ENCODE peak calls at places on chromosomes 7 and 10, in ten cellular contexts. W is astrocyte of the hippocampus, P is activated T-cell treated with anti-CD3 and anti-CD28 coated beads for 48 hours, R is uterus, M is AG10803, F is NCI-H524 treated with DMSO at 0.1 percent for 48 hours, Q is AG08395, U is NCI-H82, E is hypothalamus, Y is colonic mucosa. J is an unnamed sample.

GRCh38 chr7:159118220-159118595 is 26.5 kb downstream of the VIPR2 start:
- DNase-seq in Y (no peak), E (no peak), P (no peak), W (no peak), Q (no peak), U (no peak), R (peak), F (no peak), M (no peak), J (peak)

GRCh38 chr10:17256627-17257026 is 28.6 kb downstream of the VIM start:
- DNase-seq in E (no peak), M (no peak), P (no peak), W (peak), U (no peak), F (no peak), Q (no peak), R (no peak), Y (no peak), J (no peak)

GRCh38 chr7:142412551-142413193 is 154.8 kb upstream of the PRSS58 start:
- DNase-seq in P (peak), M (peak), Y (peak), E (no peak), F (no peak), R (no peak), U (peak), W (peak), Q (peak), J (no peak)

GRCh38 chr10:118173326-118173725 is 126.6 kb upstream of the RAB11FIP2 start:
- DNase-seq in P (no peak), R (no peak), F (no peak), U (no peak), W (no peak), Y (no peak), Q (peak), E (no peak), M (peak), J (no peak)

GRCh38 chr10:128091636-128092210 is 34.5 kb downstream of the MKI67 start:
- DNase-seq in Y (no peak), M (no peak), E (no peak), Q (no peak), P (no peak), W (no peak), R (no peak), U (peak), F (no peak), J (no peak)

GRCh38 chr10:72321248-72322029 is 33.3 kb downstream of the DNAJB12 start:
- DNase-seq in P (no peak), Q (no peak), U (peak), E (no peak), M (no peak), W (no peak), F (no peak), R (no peak), Y (no peak), J (peak)

GRCh38 chr7:44060091-44060947 is 5.0 kb downstream of the PGAM2 start:
- DNase-seq in Q (no peak), E (no peak), R (no peak), M (no peak), W (no peak), P (no peak), Y (no peak), F (no peak), U (no peak), J (peak)

GRCh38 chr7:158174947-158175346 is 412.7 kb downstream of the PTPRN2 start:
- DNase-seq in R (no peak), E (no peak), F (no peak), Y (no peak), W (no peak), U (no peak), Q (no peak), P (no peak), M (no peak), J (no peak)

GRCh38 chr10:34861293-34862004 is 46.4 kb upstream of the PARD3 start:
- DNase-seq in R (peak), W (peak), U (peak), P (no peak), Q (no peak), F (peak), M (peak), E (no peak), Y (peak), J (peak)

GRCh38 chr10:130470286-130470685 is 334.1 kb downstream of the GLRX3 start:
- DNase-seq in R (no peak), Q (no peak), W (no peak), F (no peak), Y (no peak), P (no peak), M (no peak), U (peak), E (no peak), J (no peak)

J was measured in posterior vena cava.